ENCODE peak calls at places on chromosomes 13 and 19, in six cellular contexts. One of them, this sample, is unnamed.

GRCh38 chr19:16400911-16401675 is 70.7 kb downstream of the EPS15L1 start:
- DNase-seq in adrenal gland: no peak
- DNase-seq in thoracic aorta: peak; percentile 40
- DNase-seq in neural progenitor cell: no peak
- DNase-seq in right cardiac atrium: no peak
- DNase-seq in CD4-positive, alpha-beta memory T cell: no peak
- DNase-seq in this sample: no peak

GRCh38 chr19:1429750-1430149 is 8.4 kb upstream of the RPS15 start:
- DNase-seq in CD4-positive, alpha-beta memory T cell: no peak
- DNase-seq in right cardiac atrium: peak; percentile 76
- DNase-seq in adrenal gland: peak; percentile 90
- DNase-seq in neural progenitor cell: no peak
- DNase-seq in thoracic aorta: no peak
- DNase-seq in this sample: no peak

GRCh38 chr13:32134991-32135390 is 103.4 kb downstream of the FRY start:
- DNase-seq in adrenal gland: no peak
- DNase-seq in right cardiac atrium: no peak
- DNase-seq in thoracic aorta: no peak
- DNase-seq in CD4-positive, alpha-beta memory T cell: no peak
- DNase-seq in neural progenitor cell: no peak
- DNase-seq in this sample: no peak

GRCh38 chr19:28553005-28553404 is 659.9 kb downstream of the UQCRFS1 start:
- DNase-seq in adrenal gland: no peak
- DNase-seq in CD4-positive, alpha-beta memory T cell: no peak
- DNase-seq in neural progenitor cell: no peak
- DNase-seq in right cardiac atrium: no peak
- DNase-seq in thoracic aorta: no peak
- DNase-seq in this sample: no peak

GRCh38 chr19:50416815-50417137 is 2.0 kb upstream of the SPIB start:
- DNase-seq in thoracic aorta: no peak
- DNase-seq in CD4-positive, alpha-beta memory T cell: no peak
- DNase-seq in neural progenitor cell: no peak
- DNase-seq in right cardiac atrium: no peak
- DNase-seq in adrenal gland: no peak
- DNase-seq in this sample: no peak

GRCh38 chr13:44557986-44558385 is 18.1 kb downstream of the TSC22D1 start:
- DNase-seq in adrenal gland: no peak
- DNase-seq in CD4-positive, alpha-beta memory T cell: no peak
- DNase-seq in neural progenitor cell: no peak
- DNase-seq in thoracic aorta: no peak
- DNase-seq in right cardiac atrium: no peak
- DNase-seq in this sample: no peak

GRCh38 chr13:71303144-71303543 is 563.9 kb downstream of the DACH1 start:
- DNase-seq in CD4-positive, alpha-beta memory T cell: no peak
- DNase-seq in neural progenitor cell: no peak
- DNase-seq in adrenal gland: no peak
- DNase-seq in right cardiac atrium: no peak
- DNase-seq in thoracic aorta: no peak
- DNase-seq in this sample: no peak

GRCh38 chr13:90416938-90417337 is 930.5 kb upstream of the MIR17HG start:
- DNase-seq in thoracic aorta: no peak
- DNase-seq in right cardiac atrium: no peak
- DNase-seq in neural progenitor cell: peak; percentile 15
- DNase-seq in adrenal gland: no peak
- DNase-seq in CD4-positive, alpha-beta memory T cell: no peak
- DNase-seq in this sample: no peak

GRCh38 chr19:19040417-19040816 is 7.0 kb downstream of the ARMC6 start:
- DNase-seq in adrenal gland: peak; percentile 90
- DNase-seq in thoracic aorta: peak; percentile 27
- DNase-seq in CD4-positive, alpha-beta memory T cell: no peak
- DNase-seq in neural progenitor cell: no peak
- DNase-seq in right cardiac atrium: peak; percentile 81
- DNase-seq in this sample: no peak

GRCh38 chr13:113724016-113724758 is 34.8 kb upstream of the TMEM255B start:
- DNase-seq in adrenal gland: no peak
- DNase-seq in CD4-positive, alpha-beta memory T cell: no peak
- DNase-seq in thoracic aorta: no peak
- DNase-seq in neural progenitor cell: no peak
- DNase-seq in right cardiac atrium: no peak
- DNase-seq in this sample: peak; percentile 44

GRCh38 chr19:6064016-6064702 is 46.1 kb downstream of the RFX2 start:
- DNase-seq in CD4-positive, alpha-beta memory T cell: no peak
- DNase-seq in neural progenitor cell: no peak
- DNase-seq in thoracic aorta: no peak
- DNase-seq in right cardiac atrium: no peak
- DNase-seq in adrenal gland: peak; percentile 53
- DNase-seq in this sample: no peak

GRCh38 chr19:12815088-12815487 is 8.7 kb downstream of the RNASEH2A start:
- DNase-seq in adrenal gland: no peak
- DNase-seq in neural progenitor cell: no peak
- DNase-seq in thoracic aorta: no peak
- DNase-seq in right cardiac atrium: no peak
- DNase-seq in CD4-positive, alpha-beta memory T cell: no peak
- DNase-seq in this sample: no peak

GRCh38 chr19:7926021-7926726 is at the start of gene CTXN1:
- DNase-seq in thoracic aorta: no peak
- DNase-seq in right cardiac atrium: peak; percentile 91
- DNase-seq in CD4-positive, alpha-beta memory T cell: peak; percentile 72
- DNase-seq in neural progenitor cell: peak; percentile 91
- DNase-seq in adrenal gland: peak; percentile 89
- DNase-seq in this sample: peak; percentile 84

GRCh38 chr13:112244495-112245177 is 131.5 kb upstream of the SPACA7 start:
- DNase-seq in adrenal gland: peak; percentile 28
- DNase-seq in right cardiac atrium: no peak
- DNase-seq in thoracic aorta: no peak
- DNase-seq in neural progenitor cell: no peak
- DNase-seq in CD4-positive, alpha-beta memory T cell: no peak
- DNase-seq in this sample: no peak

GRCh38 chr13:111219306-111219705 is 101.1 kb upstream of the TEX29 start:
- DNase-seq in neural progenitor cell: no peak
- DNase-seq in thoracic aorta: no peak
- DNase-seq in right cardiac atrium: peak; percentile 67
- DNase-seq in adrenal gland: peak; percentile 72
- DNase-seq in CD4-positive, alpha-beta memory T cell: no peak
- DNase-seq in this sample: no peak

GRCh38 chr19:38057954-38058690 is 151.1 kb downstream of the SIPA1L3 start:
- DNase-seq in adrenal gland: no peak
- DNase-seq in neural progenitor cell: no peak
- DNase-seq in right cardiac atrium: no peak
- DNase-seq in thoracic aorta: no peak
- DNase-seq in CD4-positive, alpha-beta memory T cell: no peak
- DNase-seq in this sample: no peak

GRCh38 chr19:46900341-46900740 is 39.5 kb downstream of the ARHGAP35 start:
- DNase-seq in adrenal gland: peak; percentile 33
- DNase-seq in right cardiac atrium: no peak
- DNase-seq in neural progenitor cell: no peak
- DNase-seq in thoracic aorta: no peak
- DNase-seq in CD4-positive, alpha-beta memory T cell: no peak
- DNase-seq in this sample: no peak

GRCh38 chr19:46896076-46896794 is 35.4 kb downstream of the ARHGAP35 start:
- DNase-seq in CD4-positive, alpha-beta memory T cell: no peak
- DNase-seq in neural progenitor cell: no peak
- DNase-seq in thoracic aorta: no peak
- DNase-seq in adrenal gland: no peak
- DNase-seq in right cardiac atrium: no peak
- DNase-seq in this sample: no peak

GRCh38 chr19:46902402-46902766 is 41.6 kb downstream of the ARHGAP35 start:
- DNase-seq in thoracic aorta: no peak
- DNase-seq in right cardiac atrium: no peak
- DNase-seq in adrenal gland: peak; percentile 33
- DNase-seq in CD4-positive, alpha-beta memory T cell: no peak
- DNase-seq in neural progenitor cell: no peak
- DNase-seq in this sample: no peak

GRCh38 chr19:46901701-46902401 is 41.1 kb downstream of the ARHGAP35 start:
- DNase-seq in CD4-positive, alpha-beta memory T cell: no peak
- DNase-seq in neural progenitor cell: no peak
- DNase-seq in right cardiac atrium: no peak
- DNase-seq in thoracic aorta: no peak
- DNase-seq in adrenal gland: peak; percentile 33
- DNase-seq in this sample: no peak

DNA sequence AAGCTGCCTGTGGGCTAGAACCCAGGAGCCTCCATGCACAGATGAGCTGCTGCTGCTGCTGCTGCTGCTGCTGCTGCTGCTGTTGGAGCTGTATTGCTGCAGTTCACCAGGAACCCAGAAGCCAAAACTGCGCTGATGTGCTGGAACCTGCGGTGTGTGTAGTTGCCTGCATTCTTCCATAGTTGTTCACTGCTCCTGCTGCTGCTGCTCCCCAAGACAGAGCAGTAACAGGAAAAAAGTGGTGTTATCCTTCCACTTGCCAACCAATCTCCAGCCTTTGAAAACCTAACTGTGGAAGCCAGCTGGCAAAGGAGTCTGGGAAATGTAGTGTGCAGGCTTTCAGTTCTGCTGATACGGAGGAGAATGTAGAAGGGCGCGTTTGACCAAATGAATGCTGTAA is 37.9 kb downstream of the ARHGAP35 start:
- DNase-seq in right cardiac atrium: no peak
- DNase-seq in adrenal gland: peak; percentile 46
- DNase-seq in CD4-positive, alpha-beta memory T cell: no peak
- DNase-seq in thoracic aorta: no peak
- DNase-seq in neural progenitor cell: no peak
- DNase-seq in this sample: no peak
- H3K4me1 ChIP-seq in right cardiac atrium: peaks cover 12% of the 10 kb centered on the region
- H3K4me1 ChIP-seq in adrenal gland: peaks cover 21% of the 10 kb centered on the region
- H3K4me1 ChIP-seq in CD4-positive, alpha-beta memory T cell: peaks cover 39% of the 10 kb centered on the region
- H3K4me1 ChIP-seq in thoracic aorta: peaks cover 43% of the 10 kb centered on the region
- H3K4me1 ChIP-seq in neural progenitor cell: no peaks in the 10 kb centered on the region
- H3K4me1 ChIP-seq in this sample: peaks cover 4% of the 10 kb centered on the region

GRCh38 chr13:98998831-98999634 is 21.2 kb upstream of the DOCK9 start:
- DNase-seq in adrenal gland: no peak
- DNase-seq in neural progenitor cell: no peak
- DNase-seq in CD4-positive, alpha-beta memory T cell: peak; percentile 55
- DNase-seq in thoracic aorta: no peak
- DNase-seq in right cardiac atrium: no peak
- DNase-seq in this sample: peak; percentile 50

GRCh38 chr13:98997738-98998641 is 20.1 kb upstream of the DOCK9 start:
- DNase-seq in neural progenitor cell: no peak
- DNase-seq in adrenal gland: peak; percentile 67
- DNase-seq in right cardiac atrium: no peak
- DNase-seq in CD4-positive, alpha-beta memory T cell: no peak
- DNase-seq in thoracic aorta: no peak
- DNase-seq in this sample: no peak

GRCh38 chr13:99000137-99000536 is 22.3 kb upstream of the DOCK9 start:
- DNase-seq in right cardiac atrium: no peak
- DNase-seq in adrenal gland: no peak
- DNase-seq in CD4-positive, alpha-beta memory T cell: no peak
- DNase-seq in thoracic aorta: no peak
- DNase-seq in neural progenitor cell: no peak
- DNase-seq in this sample: no peak

GRCh38 chr13:98997051-98997730 is 19.3 kb upstream of the DOCK9 start:
- DNase-seq in thoracic aorta: no peak
- DNase-seq in right cardiac atrium: no peak
- DNase-seq in CD4-positive, alpha-beta memory T cell: no peak
- DNase-seq in adrenal gland: no peak
- DNase-seq in neural progenitor cell: no peak
- DNase-seq in this sample: no peak

GRCh38 chr13:98999635-98999952 is 21.7 kb upstream of the DOCK9 start:
- DNase-seq in CD4-positive, alpha-beta memory T cell: no peak
- DNase-seq in right cardiac atrium: no peak
- DNase-seq in neural progenitor cell: no peak
- DNase-seq in adrenal gland: no peak
- DNase-seq in thoracic aorta: no peak
- DNase-seq in this sample: no peak
- H3K27ac ChIP-seq in CD4-positive, alpha-beta memory T cell: no peak overlapping the region
- H3K27ac ChIP-seq in right cardiac atrium: no peak overlapping the region
- H3K27ac ChIP-seq in neural progenitor cell: no peak overlapping the region
- H3K27ac ChIP-seq in adrenal gland: no peak overlapping the region
- H3K27ac ChIP-seq in thoracic aorta: no peak overlapping the region
- H3K27ac ChIP-seq in this sample: no peak overlapping the region

GRCh38 chr13:24678151-24678550 is 2.1 kb upstream of the ATP12A start:
- DNase-seq in neural progenitor cell: no peak
- DNase-seq in adrenal gland: no peak
- DNase-seq in thoracic aorta: no peak
- DNase-seq in CD4-positive, alpha-beta memory T cell: no peak
- DNase-seq in right cardiac atrium: no peak
- DNase-seq in this sample: no peak

GRCh38 chr13:24680921-24681585 is 845 bp downstream of the ATP12A start:
- DNase-seq in CD4-positive, alpha-beta memory T cell: no peak
- DNase-seq in right cardiac atrium: no peak
- DNase-seq in adrenal gland: no peak
- DNase-seq in neural progenitor cell: no peak
- DNase-seq in thoracic aorta: no peak
- DNase-seq in this sample: no peak

GRCh38 chr13:24681930-24682329 is 1.7 kb downstream of the ATP12A start:
- DNase-seq in adrenal gland: no peak
- DNase-seq in thoracic aorta: no peak
- DNase-seq in right cardiac atrium: no peak
- DNase-seq in CD4-positive, alpha-beta memory T cell: no peak
- DNase-seq in neural progenitor cell: no peak
- DNase-seq in this sample: no peak

GRCh38 chr13:24680258-24680920 is at the start of gene ATP12A:
- DNase-seq in neural progenitor cell: peak; percentile 81
- DNase-seq in CD4-positive, alpha-beta memory T cell: peak; percentile 17
- DNase-seq in thoracic aorta: no peak
- DNase-seq in right cardiac atrium: peak; percentile 58
- DNase-seq in adrenal gland: no peak
- DNase-seq in this sample: peak; percentile 6

GRCh38 chr13:24679686-24680085 is 522 bp upstream of the ATP12A start:
- DNase-seq in adrenal gland: no peak
- DNase-seq in neural progenitor cell: peak; percentile 8
- DNase-seq in right cardiac atrium: no peak
- DNase-seq in thoracic aorta: no peak
- DNase-seq in CD4-positive, alpha-beta memory T cell: no peak
- DNase-seq in this sample: no peak
- H3K4me3 ChIP-seq in adrenal gland: no peak overlapping the region
- H3K4me3 ChIP-seq in neural progenitor cell: peak overlapping the region; percentile 60
- H3K4me3 ChIP-seq in right cardiac atrium: no peak overlapping the region
- H3K4me3 ChIP-seq in thoracic aorta: no peak overlapping the region
- H3K4me3 ChIP-seq in CD4-positive, alpha-beta memory T cell: no peak overlapping the region
- H3K4me3 ChIP-seq in this sample: peak overlapping the region; percentile 34

DNA sequence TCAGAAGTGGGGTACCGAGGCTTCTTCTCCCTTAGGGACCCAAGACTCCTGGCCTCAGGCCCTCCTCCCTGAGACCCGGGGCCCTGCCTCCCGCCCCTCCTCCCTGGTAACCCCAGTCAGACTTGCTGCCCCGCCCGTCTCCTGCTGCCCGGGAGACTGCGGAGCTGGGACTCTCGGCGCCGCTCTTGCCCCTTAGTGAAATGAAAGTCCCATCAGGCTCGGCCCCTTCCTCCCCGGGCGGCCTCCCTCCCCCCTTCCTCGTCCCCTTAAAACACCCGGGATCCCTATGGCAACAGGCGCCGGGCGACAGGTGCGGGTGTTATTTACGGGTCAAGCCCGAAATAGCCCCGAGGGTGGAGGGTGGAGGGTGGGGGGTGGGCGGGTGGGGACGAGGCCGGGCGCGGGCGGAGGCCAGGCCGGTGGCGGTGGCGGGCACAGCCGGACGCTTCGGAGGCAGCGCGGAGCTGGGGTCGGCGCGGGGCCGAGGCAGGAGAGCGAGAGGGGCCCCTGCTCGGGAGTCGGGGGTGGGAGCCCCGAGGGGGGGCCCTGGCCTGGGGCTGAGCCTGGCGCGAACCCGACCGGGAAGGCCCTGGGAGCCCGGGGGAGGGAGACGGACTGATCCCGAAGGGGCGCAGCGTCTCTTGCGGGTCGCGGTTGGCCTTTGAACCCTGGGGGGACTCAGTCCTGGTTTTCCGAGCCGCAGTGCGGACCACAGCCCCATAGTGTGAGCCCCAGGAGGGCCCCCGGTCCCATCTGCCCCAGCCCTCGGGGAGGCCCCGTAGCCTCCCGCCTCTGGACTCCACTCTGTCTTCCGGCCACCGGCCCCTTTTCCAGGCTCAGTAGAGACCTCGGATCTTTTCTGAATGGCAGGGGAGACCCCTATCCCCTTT is at the start of gene CACNG6:
- DNase-seq in right cardiac atrium: peak; percentile 57
- DNase-seq in thoracic aorta: no peak
- DNase-seq in neural progenitor cell: peak; percentile 72
- DNase-seq in adrenal gland: no peak
- DNase-seq in CD4-positive, alpha-beta memory T cell: no peak
- DNase-seq in this sample: no peak
- H3K4me1 ChIP-seq in right cardiac atrium: no peaks in the 10 kb centered on the region
- H3K4me1 ChIP-seq in thoracic aorta: peaks cover 3% of the 10 kb centered on the region
- H3K4me1 ChIP-seq in neural progenitor cell: peaks cover 4% of the 10 kb centered on the region
- H3K4me1 ChIP-seq in adrenal gland: no peaks in the 10 kb centered on the region
- H3K4me1 ChIP-seq in CD4-positive, alpha-beta memory T cell: no peaks in the 10 kb centered on the region
- H3K4me1 ChIP-seq in this sample: no peaks in the 10 kb centered on the region